ENCODE peak calls at places on chromosomes 4 and X, in five cellular contexts. One of them, this sample, is unnamed.

GRCh38 chr4:174716986-174717770 is 111.9 kb downstream of the GLRA3 start:
- DNase-seq in GM13976: no peak
- DNase-seq in stimulated activated CD4-positive, alpha-beta T cell treated with anti-CD3 and anti-CD28 coated beads, Interleukin-4, amount 100 ng/mL, for 24 hours: no peak
- DNase-seq in KBM-7: no peak
- DNase-seq in A172: no peak
- DNase-seq in this sample: peak

GRCh38 chr4:179698321-179698720 is 2256.1 kb upstream of the AGA start:
- DNase-seq in GM13976: no peak
- DNase-seq in stimulated activated CD4-positive, alpha-beta T cell treated with anti-CD3 and anti-CD28 coated beads, Interleukin-4, amount 100 ng/mL, for 24 hours: no peak
- DNase-seq in KBM-7: no peak
- DNase-seq in A172: no peak
- DNase-seq in this sample: no peak

GRCh38 chrX:58025979-58026378 is 115.7 kb upstream of the ZXDA start:
- DNase-seq in GM13976: peak
- DNase-seq in stimulated activated CD4-positive, alpha-beta T cell treated with anti-CD3 and anti-CD28 coated beads, Interleukin-4, amount 100 ng/mL, for 24 hours: peak
- DNase-seq in KBM-7: peak
- DNase-seq in A172: peak
- DNase-seq in this sample: no peak

GRCh38 chrX:351736-352135 is 33.1 kb upstream of the GTPBP6 start:
- DNase-seq in GM13976: no peak
- DNase-seq in stimulated activated CD4-positive, alpha-beta T cell treated with anti-CD3 and anti-CD28 coated beads, Interleukin-4, amount 100 ng/mL, for 24 hours: no peak
- DNase-seq in KBM-7: no peak
- DNase-seq in A172: no peak
- DNase-seq in this sample: no peak

GRCh38 chrX:40007746-40008705 is 89.7 kb downstream of the BCOR start:
- DNase-seq in GM13976: no peak
- DNase-seq in stimulated activated CD4-positive, alpha-beta T cell treated with anti-CD3 and anti-CD28 coated beads, Interleukin-4, amount 100 ng/mL, for 24 hours: no peak
- DNase-seq in KBM-7: no peak
- DNase-seq in A172: no peak
- DNase-seq in this sample: peak

GRCh38 chrX:151680805-151681204 is 14.5 kb upstream of the PRRG3 start:
- DNase-seq in GM13976: peak
- DNase-seq in stimulated activated CD4-positive, alpha-beta T cell treated with anti-CD3 and anti-CD28 coated beads, Interleukin-4, amount 100 ng/mL, for 24 hours: peak
- DNase-seq in KBM-7: peak
- DNase-seq in A172: peak
- DNase-seq in this sample: no peak

GRCh38 chrX:119669424-119670037 is 23.4 kb downstream of the SEPTIN6 start:
- DNase-seq in GM13976: no peak
- DNase-seq in stimulated activated CD4-positive, alpha-beta T cell treated with anti-CD3 and anti-CD28 coated beads, Interleukin-4, amount 100 ng/mL, for 24 hours: no peak
- DNase-seq in KBM-7: no peak
- DNase-seq in A172: no peak
- DNase-seq in this sample: no peak

GRCh38 chr4:5110901-5111300 is 59.6 kb downstream of the STK32B start:
- DNase-seq in GM13976: no peak
- DNase-seq in stimulated activated CD4-positive, alpha-beta T cell treated with anti-CD3 and anti-CD28 coated beads, Interleukin-4, amount 100 ng/mL, for 24 hours: no peak
- DNase-seq in KBM-7: no peak
- DNase-seq in A172: no peak
- DNase-seq in this sample: no peak

GRCh38 chr4:23717528-23718248 is 172.2 kb downstream of the PPARGC1A start:
- DNase-seq in GM13976: peak
- DNase-seq in stimulated activated CD4-positive, alpha-beta T cell treated with anti-CD3 and anti-CD28 coated beads, Interleukin-4, amount 100 ng/mL, for 24 hours: no peak
- DNase-seq in KBM-7: peak
- DNase-seq in A172: peak
- DNase-seq in this sample: no peak

GRCh38 chrX:29617276-29617675 is 598.1 kb upstream of the MAGEB2 start:
- DNase-seq in GM13976: no peak
- DNase-seq in stimulated activated CD4-positive, alpha-beta T cell treated with anti-CD3 and anti-CD28 coated beads, Interleukin-4, amount 100 ng/mL, for 24 hours: no peak
- DNase-seq in KBM-7: no peak
- DNase-seq in A172: peak
- DNase-seq in this sample: no peak

GRCh38 chr4:73341454-73341853 is 62.6 kb upstream of the ALB start:
- DNase-seq in GM13976: peak
- DNase-seq in stimulated activated CD4-positive, alpha-beta T cell treated with anti-CD3 and anti-CD28 coated beads, Interleukin-4, amount 100 ng/mL, for 24 hours: no peak
- DNase-seq in KBM-7: peak
- DNase-seq in A172: peak
- DNase-seq in this sample: peak

GRCh38 chrX:103688949-103689348 is 2.5 kb upstream of the MORF4L2 start:
- DNase-seq in GM13976: peak
- DNase-seq in stimulated activated CD4-positive, alpha-beta T cell treated with anti-CD3 and anti-CD28 coated beads, Interleukin-4, amount 100 ng/mL, for 24 hours: peak
- DNase-seq in KBM-7: peak
- DNase-seq in A172: no peak
- DNase-seq in this sample: no peak

GRCh38 chr4:172245493-172245892 is 432.3 kb downstream of the GALNTL6 start:
- DNase-seq in GM13976: no peak
- DNase-seq in stimulated activated CD4-positive, alpha-beta T cell treated with anti-CD3 and anti-CD28 coated beads, Interleukin-4, amount 100 ng/mL, for 24 hours: no peak
- DNase-seq in KBM-7: no peak
- DNase-seq in A172: no peak
- DNase-seq in this sample: no peak

GRCh38 chrX:78455901-78456300 is 128.5 kb upstream of the CYSLTR1 start:
- DNase-seq in GM13976: no peak
- DNase-seq in stimulated activated CD4-positive, alpha-beta T cell treated with anti-CD3 and anti-CD28 coated beads, Interleukin-4, amount 100 ng/mL, for 24 hours: no peak
- DNase-seq in KBM-7: no peak
- DNase-seq in A172: peak
- DNase-seq in this sample: no peak

GRCh38 chr4:147093206-147093605 is 147.5 kb upstream of the TTC29 start:
- DNase-seq in GM13976: no peak
- DNase-seq in stimulated activated CD4-positive, alpha-beta T cell treated with anti-CD3 and anti-CD28 coated beads, Interleukin-4, amount 100 ng/mL, for 24 hours: no peak
- DNase-seq in KBM-7: no peak
- DNase-seq in A172: no peak
- DNase-seq in this sample: no peak

GRCh38 chr4:139144911-139145551 is 32.0 kb downstream of the ELF2 start:
- DNase-seq in GM13976: no peak
- DNase-seq in stimulated activated CD4-positive, alpha-beta T cell treated with anti-CD3 and anti-CD28 coated beads, Interleukin-4, amount 100 ng/mL, for 24 hours: no peak
- DNase-seq in KBM-7: peak
- DNase-seq in A172: no peak
- DNase-seq in this sample: no peak

GRCh38 chr4:139171878-139172691 is 4.9 kb downstream of the ELF2 start:
- DNase-seq in GM13976: no peak
- DNase-seq in stimulated activated CD4-positive, alpha-beta T cell treated with anti-CD3 and anti-CD28 coated beads, Interleukin-4, amount 100 ng/mL, for 24 hours: peak
- DNase-seq in KBM-7: no peak
- DNase-seq in A172: peak
- DNase-seq in this sample: no peak

GRCh38 chr4:81510643-81511189 is 39.0 kb upstream of the RASGEF1B start:
- DNase-seq in GM13976: no peak
- DNase-seq in stimulated activated CD4-positive, alpha-beta T cell treated with anti-CD3 and anti-CD28 coated beads, Interleukin-4, amount 100 ng/mL, for 24 hours: no peak
- DNase-seq in KBM-7: no peak
- DNase-seq in A172: no peak
- DNase-seq in this sample: no peak

GRCh38 chr4:186700746-186701145 is 22.9 kb downstream of the FAT1 start:
- DNase-seq in GM13976: no peak
- DNase-seq in stimulated activated CD4-positive, alpha-beta T cell treated with anti-CD3 and anti-CD28 coated beads, Interleukin-4, amount 100 ng/mL, for 24 hours: no peak
- DNase-seq in KBM-7: no peak
- DNase-seq in A172: no peak
- DNase-seq in this sample: no peak

GRCh38 chr4:72991889-72992288 is 77.6 kb downstream of the COX18 start:
- DNase-seq in GM13976: no peak
- DNase-seq in stimulated activated CD4-positive, alpha-beta T cell treated with anti-CD3 and anti-CD28 coated beads, Interleukin-4, amount 100 ng/mL, for 24 hours: no peak
- DNase-seq in KBM-7: no peak
- DNase-seq in A172: peak
- DNase-seq in this sample: no peak

GRCh38 chr4:175435437-175435836 is 376.6 kb downstream of the GPM6A start:
- DNase-seq in GM13976: no peak
- DNase-seq in stimulated activated CD4-positive, alpha-beta T cell treated with anti-CD3 and anti-CD28 coated beads, Interleukin-4, amount 100 ng/mL, for 24 hours: no peak
- DNase-seq in KBM-7: peak
- DNase-seq in A172: no peak
- DNase-seq in this sample: no peak

GRCh38 chrX:34528081-34528480 is 129.0 kb downstream of the TMEM47 start:
- DNase-seq in GM13976: no peak
- DNase-seq in stimulated activated CD4-positive, alpha-beta T cell treated with anti-CD3 and anti-CD28 coated beads, Interleukin-4, amount 100 ng/mL, for 24 hours: no peak
- DNase-seq in KBM-7: no peak
- DNase-seq in A172: peak
- DNase-seq in this sample: no peak

GRCh38 chr4:184384056-184384809 is 90.1 kb downstream of the IRF2 start:
- DNase-seq in GM13976: peak
- DNase-seq in stimulated activated CD4-positive, alpha-beta T cell treated with anti-CD3 and anti-CD28 coated beads, Interleukin-4, amount 100 ng/mL, for 24 hours: no peak
- DNase-seq in KBM-7: peak
- DNase-seq in A172: peak
- DNase-seq in this sample: no peak

GRCh38 chr4:56958111-56958517 is 19.3 kb downstream of the NOA1 start:
- DNase-seq in GM13976: no peak
- DNase-seq in stimulated activated CD4-positive, alpha-beta T cell treated with anti-CD3 and anti-CD28 coated beads, Interleukin-4, amount 100 ng/mL, for 24 hours: no peak
- DNase-seq in KBM-7: peak
- DNase-seq in A172: peak
- DNase-seq in this sample: peak

GRCh38 chrX:107076158-107076557 is 42.5 kb downstream of the RBM41 start:
- DNase-seq in GM13976: no peak
- DNase-seq in stimulated activated CD4-positive, alpha-beta T cell treated with anti-CD3 and anti-CD28 coated beads, Interleukin-4, amount 100 ng/mL, for 24 hours: no peak
- DNase-seq in KBM-7: no peak
- DNase-seq in A172: no peak
- DNase-seq in this sample: no peak

GRCh38 chrX:20861113-20861512 is 513.1 kb upstream of the CNKSR2 start:
- DNase-seq in GM13976: no peak
- DNase-seq in stimulated activated CD4-positive, alpha-beta T cell treated with anti-CD3 and anti-CD28 coated beads, Interleukin-4, amount 100 ng/mL, for 24 hours: no peak
- DNase-seq in KBM-7: no peak
- DNase-seq in A172: no peak
- DNase-seq in this sample: no peak

GRCh38 chrX:112642349-112642748 is 37.4 kb downstream of the LHFPL1 start:
- DNase-seq in GM13976: peak
- DNase-seq in stimulated activated CD4-positive, alpha-beta T cell treated with anti-CD3 and anti-CD28 coated beads, Interleukin-4, amount 100 ng/mL, for 24 hours: peak
- DNase-seq in KBM-7: peak
- DNase-seq in A172: peak
- DNase-seq in this sample: peak

GRCh38 chr4:37909690-37910486 is 19.0 kb downstream of the TBC1D1 start:
- DNase-seq in GM13976: no peak
- DNase-seq in stimulated activated CD4-positive, alpha-beta T cell treated with anti-CD3 and anti-CD28 coated beads, Interleukin-4, amount 100 ng/mL, for 24 hours: no peak
- DNase-seq in KBM-7: no peak
- DNase-seq in A172: no peak
- DNase-seq in this sample: no peak

GRCh38 chr4:107247738-107248137 is 211.6 kb upstream of the DKK2 start:
- DNase-seq in GM13976: no peak
- DNase-seq in stimulated activated CD4-positive, alpha-beta T cell treated with anti-CD3 and anti-CD28 coated beads, Interleukin-4, amount 100 ng/mL, for 24 hours: no peak
- DNase-seq in KBM-7: no peak
- DNase-seq in A172: peak
- DNase-seq in this sample: no peak